ENCODE peak calls at places on chromosomes 6 and 20, in nine cellular contexts. Y is right lobe of liver, L is cerebellar cortex, M is Kasumi-1, C is GM10248, R is uterus, O is adipocyte, D is NCI-H510A, N is caudate nucleus. A is an unnamed sample.

GRCh38 chr6:135105710-135106109 is 51.1 kb upstream of the HBS1L start:
- DNase-seq in D (no peak), O (no peak), C (no peak), N (no peak), R (no peak), L (no peak), M (no peak), Y (no peak), A (no peak)

GRCh38 chr6:17493286-17493685 is 99.9 kb downstream of the CAP2 start:
- DNase-seq in Y (no peak), O (peak; percentile 40), C (no peak), D (no peak), N (no peak), M (no peak), R (no peak), L (no peak), A (no peak)

GRCh38 chr6:27254566-27254965 is 7.1 kb downstream of the PRSS16 start:
- DNase-seq in R (no peak), Y (no peak), O (no peak), L (no peak), M (no peak), N (no peak), D (no peak), C (no peak), A (no peak)

GRCh38 chr6:124298682-124299081 is 495.0 kb downstream of the NKAIN2 start:
- DNase-seq in N (no peak), R (no peak), M (no peak), O (no peak), Y (no peak), D (no peak), L (no peak), C (no peak), A (no peak)

GRCh38 chr6:37761872-37762271 is 57.7 kb upstream of the ZFAND3 start:
- DNase-seq in R (no peak), N (no peak), O (no peak), D (no peak), L (no peak), M (no peak), Y (no peak), C (no peak), A (no peak)

GRCh38 chr20:59560588-59561227 is 43.6 kb upstream of the PHACTR3 start:
- DNase-seq in Y (no peak), L (peak; percentile 57), M (peak; percentile 27), N (no peak), D (no peak), O (peak; percentile 58), R (no peak), C (peak; percentile 57), A (peak; percentile 29)

GRCh38 chr6:100877851-100878250 is 3.3 kb downstream of the ASCC3 start:
- DNase-seq in L (no peak), O (no peak), R (no peak), D (no peak), Y (no peak), M (no peak), C (no peak), N (no peak), A (no peak)

GRCh38 chr20:37200376-37200775 is 21.0 kb upstream of the MROH8 start:
- DNase-seq in C (no peak), L (no peak), D (no peak), Y (no peak), R (no peak), M (no peak), O (no peak), N (no peak), A (no peak)

GRCh38 chr6:157982297-157982579 is 575 bp downstream of the SYNJ2 start:
- DNase-seq in N (no peak), L (no peak), R (no peak), O (peak; percentile 70), C (peak; percentile 56), D (no peak), Y (no peak), M (no peak), A (no peak)

GRCh38 chr20:62540504-62540903 is 64.7 kb upstream of the GATA5 start:
- DNase-seq in O (no peak), N (no peak), Y (no peak), R (no peak), M (no peak), D (no peak), C (no peak), L (no peak), A (no peak)

GRCh38 chr6:43009124-43009523 is 4.6 kb downstream of the MEA1 start:
- DNase-seq in D (peak; percentile 45), L (peak; percentile 50), N (no peak), O (peak; percentile 41), R (no peak), Y (no peak), C (peak; percentile 32), M (peak; percentile 59), A (peak; percentile 74)

GRCh38 chr6:147506704-147507114 is 1.8 kb upstream of the SAMD5 start:
- DNase-seq in O (peak; percentile 91), Y (peak; percentile 84), N (peak; percentile 49), D (no peak), C (peak; percentile 68), M (peak; percentile 49), L (peak; percentile 28), R (peak; percentile 66), A (no peak)

GRCh38 chr6:82144007-82144851 is 103.3 kb downstream of the IBTK start:
- DNase-seq in O (peak; percentile 95), N (no peak), M (peak; percentile 26), D (no peak), C (peak; percentile 15), Y (no peak), R (peak; percentile 14), L (peak; percentile 15), A (no peak)

GRCh38 chr6:163730496-163731210 is 316.1 kb downstream of the QKI start:
- DNase-seq in N (no peak), D (no peak), L (no peak), O (no peak), M (no peak), R (no peak), C (no peak), Y (no peak), A (no peak)

GRCh38 chr20:20821496-20822260 is 109.2 kb upstream of the RALGAPA2 start:
- DNase-seq in M (no peak), L (no peak), Y (no peak), O (no peak), N (no peak), C (no peak), R (no peak), D (no peak), A (no peak)

GRCh38 chr6:136980070-136980469 is 58.0 kb downstream of the SLC35D3 start:
- DNase-seq in R (no peak), N (no peak), L (no peak), O (no peak), Y (no peak), D (no peak), M (no peak), C (no peak), A (no peak)

GRCh38 chr20:38550274-38550673 is 30.7 kb upstream of the ADIG start:
- DNase-seq in C (no peak), N (no peak), Y (no peak), L (no peak), R (no peak), D (no peak), O (no peak), M (peak; percentile 22), A (no peak)

GRCh38 chr20:62858059-62858458 is 3.6 kb downstream of the TCFL5 start:
- DNase-seq in C (no peak), D (no peak), Y (no peak), N (peak; percentile 32), O (no peak), L (no peak), M (no peak), R (no peak), A (no peak)

GRCh38 chr6:27130668-27131428 is 116.7 kb upstream of the PRSS16 start:
- DNase-seq in D (no peak), C (no peak), N (no peak), R (no peak), L (no peak), O (no peak), M (no peak), Y (no peak), A (no peak)

GRCh38 chr6:42418739-42419138 is 33.0 kb downstream of the TRERF1 start:
- DNase-seq in M (no peak), Y (no peak), L (no peak), D (no peak), C (no peak), N (no peak), R (no peak), O (no peak), A (no peak)

GRCh38 chr6:47195251-47195650 is 114.5 kb downstream of the TNFRSF21 start:
- DNase-seq in O (peak; percentile 25), R (no peak), D (no peak), Y (no peak), M (no peak), L (no peak), C (no peak), N (no peak), A (no peak)

GRCh38 chr6:106082735-106083398 is 3.3 kb upstream of the PRDM1 start:
- DNase-seq in D (no peak), C (no peak), R (no peak), Y (no peak), L (no peak), O (peak; percentile 68), N (no peak), M (no peak), A (no peak)

GRCh38 chr6:27250955-27251671 is 3.6 kb downstream of the PRSS16 start:
- DNase-seq in M (no peak), C (peak; percentile 92), Y (peak; percentile 53), N (peak; percentile 3), O (peak; percentile 13), D (peak; percentile 92), R (peak; percentile 30), L (peak; percentile 92), A (no peak)

GRCh38 chr6:23659125-23659524 is 466.9 kb upstream of the NRSN1 start:
- DNase-seq in D (no peak), O (peak; percentile 75), Y (no peak), L (peak; percentile 32), R (no peak), C (no peak), N (peak; percentile 17), M (peak; percentile 41), A (no peak)

GRCh38 chr20:49167811-49168507 is 20.2 kb downstream of the STAU1 start:
- DNase-seq in L (no peak), M (no peak), N (no peak), R (no peak), O (peak; percentile 49), D (no peak), C (no peak), Y (no peak), A (no peak)

GRCh38 chr6:116556065-116556464 is 2.5 kb downstream of the CALHM4 start:
- DNase-seq in C (no peak), R (no peak), Y (no peak), D (no peak), O (peak; percentile 56), N (no peak), M (no peak), L (no peak), A (no peak)

GRCh38 chr20:9276964-9277363 is 208.1 kb downstream of the PLCB4 start:
- DNase-seq in N (no peak), C (no peak), O (no peak), R (no peak), L (no peak), D (no peak), Y (no peak), M (no peak), A (no peak)

GRCh38 chr6:168000198-168001036 is 2.9 kb downstream of the KIF25 start:
- DNase-seq in D (no peak), O (no peak), C (no peak), L (no peak), R (no peak), N (no peak), Y (no peak), M (no peak), A (no peak)

GRCh38 chr6:71393471-71393870 is 104.9 kb downstream of the OGFRL1 start:
- DNase-seq in O (no peak), R (no peak), D (no peak), M (peak; percentile 48), C (no peak), L (no peak), N (no peak), Y (no peak), A (no peak)

GRCh38 chr6:170224694-170225660 is 65.9 kb downstream of the DLL1 start:
- DNase-seq in R (peak; percentile 11), O (peak; percentile 4), Y (peak; percentile 88), L (no peak), D (peak; percentile 29), M (no peak), C (no peak), N (no peak), A (peak; percentile 34)

GRCh38 chr6:118705799-118706481 is 54.5 kb upstream of the CEP85L start:
- DNase-seq in C (peak; percentile 32), N (peak; percentile 9), L (peak; percentile 63), Y (no peak), O (peak; percentile 76), D (no peak), M (no peak), R (peak; percentile 29), A (peak; percentile 60)

A was measured in AML-193.